ENCODE peak calls at places on chromosomes 7 and 10, in eight cellular contexts. G is GM12892; O is left colon; D is T-cell; H is NCI-H187 treated with DMSO at 0.1 percent for 48 hours; N is AG04449; R is stimulated activated CD4-positive, alpha-beta T cell treated with anti-CD3 and anti-CD28 coated beads, Interleukin-2, amount 100 ng/mL, for 48 hours; X is T-helper 1 cell. C is an unnamed sample.

GRCh38 chr10:9010931-9011670 is 956.6 kb downstream of the GATA3 start:
- DNase-seq in G (no peak), H (no peak), O (no peak), X (no peak), D (no peak), N (no peak), R (no peak), C (no peak)

GRCh38 chr7:12769464-12769863 is 82.0 kb downstream of the ARL4A start:
- DNase-seq in R (no peak), H (no peak), N (no peak), O (no peak), X (no peak), D (no peak), G (no peak), C (no peak)

GRCh38 chr10:124898493-124898892 is 43.4 kb upstream of the ZRANB1 start:
- DNase-seq in X (no peak), R (no peak), D (no peak), N (no peak), H (no peak), O (peak; percentile 28), G (no peak), C (no peak)

GRCh38 chr10:12061124-12061523 is 7.6 kb upstream of the DHTKD1 start:
- DNase-seq in D (no peak), H (no peak), R (no peak), O (no peak), G (no peak), X (no peak), N (no peak), C (no peak)

GRCh38 chr10:14010083-14010551 is 320.6 kb downstream of the FRMD4A start:
- DNase-seq in O (no peak), D (no peak), R (no peak), G (no peak), N (peak; percentile 63), H (no peak), X (no peak), C (no peak)

GRCh38 chr7:76347710-76348109 is 11.1 kb downstream of the YWHAG start:
- DNase-seq in R (no peak), N (no peak), X (no peak), G (no peak), O (no peak), D (no peak), H (no peak), C (no peak)

GRCh38 chr10:102150970-102151773 is 1.0 kb upstream of the NOLC1 start:
- DNase-seq in R (no peak), G (no peak), X (no peak), O (no peak), N (no peak), D (no peak), H (no peak), C (no peak)

GRCh38 chr7:128150223-128150622 is 90.9 kb upstream of the LEP start:
- DNase-seq in G (no peak), X (no peak), R (no peak), H (no peak), O (no peak), N (no peak), D (no peak), C (peak; percentile 36)

GRCh38 chr7:99004216-99004615 is 125.9 kb downstream of the TRRAP start:
- DNase-seq in H (no peak), R (no peak), X (no peak), O (no peak), N (no peak), G (no peak), D (no peak), C (no peak)

GRCh38 chr7:68291710-68292109 is 1295.1 kb downstream of the TYW1 start:
- DNase-seq in N (no peak), X (no peak), H (no peak), R (no peak), O (no peak), G (no peak), D (no peak), C (no peak)